ENCODE peak calls at places on chromosomes 5 and 9, in five cellular contexts. O is CD4-positive, alpha-beta T cell; W is breast epithelium; L is CD4-positive, CD25-positive, alpha-beta regulatory T cell; D is HL-60. Q is an unnamed sample.

GRCh38 chr9:84671651-84672467 is 2.3 kb downstream of the NTRK2 start:
- DNase-seq in D (no peak), O (no peak), L (no peak), W (no peak), Q (no peak)

GRCh38 chr5:76999451-76999850 is 30.8 kb upstream of the AGGF1 start:
- DNase-seq in D (peak; percentile 14), W (no peak), O (no peak), L (no peak), Q (no peak)

GRCh38 chr5:32916648-32917047 is 205.5 kb downstream of the NPR3 start:
- DNase-seq in D (no peak), O (no peak), L (no peak), W (no peak), Q (no peak)

GRCh38 chr5:159469496-159470370 is 139.4 kb upstream of the IL12B start:
- DNase-seq in W (no peak), L (peak; percentile 53), O (no peak), D (no peak), Q (no peak)

GRCh38 chr5:137487600-137487999 is 11.5 kb downstream of the SPOCK1 start:
- DNase-seq in O (no peak), L (no peak), W (no peak), D (no peak), Q (no peak)

GRCh38 chr5:78627766-78628165 is 20.8 kb downstream of the LHFPL2 start:
- DNase-seq in L (no peak), D (no peak), W (no peak), O (no peak), Q (no peak)

GRCh38 chr5:1105350-1106265 is 6.3 kb downstream of the SLC12A7 start:
- DNase-seq in O (peak; percentile 47), L (peak; percentile 90), D (no peak), W (no peak), Q (no peak)

GRCh38 chr5:105587963-105588662 is 2025.5 kb upstream of the NUDT12 start:
- DNase-seq in L (no peak), W (no peak), D (no peak), O (no peak), Q (no peak)

GRCh38 chr5:109826-110225 is 17.9 kb downstream of the PLEKHG4B start:
- DNase-seq in O (no peak), L (no peak), D (no peak), W (no peak), Q (no peak)

GRCh38 chr5:179613460-179614071 is 9.9 kb downstream of the HNRNPH1 start:
- DNase-seq in O (no peak), L (no peak), D (peak; percentile 29), W (no peak), Q (no peak)

GRCh38 chr9:32589083-32589713 is 16.2 kb upstream of the NDUFB6 start:
- DNase-seq in W (no peak), D (no peak), O (no peak), L (peak; percentile 54), Q (no peak)

GRCh38 chr9:97981828-97982164 is 1.3 kb upstream of the ANP32B start:
- DNase-seq in O (no peak), W (no peak), L (no peak), D (no peak), Q (no peak)
- H3K27ac ChIP-seq in O (no peak overlapping the region), W (peak overlapping the region; percentile 99), L (no peak overlapping the region), D (peak overlapping the region; percentile 100), Q (no peak overlapping the region)

DNA sequence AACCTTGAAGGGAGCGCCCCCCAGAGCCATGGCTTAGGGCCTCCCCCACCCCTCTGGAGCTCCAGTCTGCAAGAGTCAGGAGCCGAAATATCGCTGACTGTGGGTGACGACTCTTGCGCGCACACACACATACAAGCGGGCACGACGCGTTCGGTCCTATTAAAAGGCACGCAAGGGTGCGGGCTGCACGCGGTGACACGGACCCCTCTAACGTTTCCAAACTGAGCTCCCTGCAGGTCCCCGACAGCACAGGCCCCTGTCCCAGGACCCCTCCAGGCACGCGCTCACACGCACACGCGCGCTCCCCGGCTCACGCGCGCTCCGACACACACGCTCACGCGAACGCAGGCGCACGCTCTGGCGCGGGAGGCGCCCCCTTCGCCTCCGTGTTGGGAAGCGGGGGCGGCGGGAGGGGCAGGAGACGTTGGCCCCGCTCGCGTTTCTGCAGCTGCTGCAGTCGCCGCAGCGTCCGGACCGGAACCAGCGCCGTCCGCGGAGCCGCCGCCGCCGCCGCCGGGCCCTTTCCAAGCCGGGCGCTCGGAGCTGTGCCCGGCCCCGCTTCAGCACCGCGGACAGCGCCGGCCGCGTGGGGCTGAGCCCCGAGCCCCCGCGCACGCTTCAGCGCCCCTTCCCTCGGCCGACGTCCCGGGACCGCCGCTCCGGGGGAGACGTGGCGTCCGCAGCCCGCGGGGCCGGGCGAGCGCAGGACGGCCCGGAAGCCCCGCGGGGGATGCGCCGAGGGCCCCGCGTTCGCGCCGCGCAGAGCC is at the start of gene GRIN1:
- DNase-seq in L (no peak), D (no peak), W (no peak), O (peak; percentile 27), Q (no peak)
- H3K27me3 ChIP-seq in L (peaks cover 16% of the 10 kb centered on the region), D (peaks cover 45% of the 10 kb centered on the region), W (peaks cover 84% of the 10 kb centered on the region), O (peaks cover 75% of the 10 kb centered on the region), Q (no peaks in the 10 kb centered on the region)

GRCh38 chr9:136311037-136311432 is 7.1 kb upstream of the CCDC187 start:
- DNase-seq in O (no peak), W (no peak), L (no peak), D (no peak), Q (no peak)
- H3K27ac ChIP-seq in O (no peak overlapping the region), W (no peak overlapping the region), L (no peak overlapping the region), D (no peak overlapping the region), Q (no peak overlapping the region)

GRCh38 chr5:55231029-55231475 is 2.4 kb downstream of the CCNO start:
- DNase-seq in O (no peak), L (no peak), W (no peak), D (no peak), Q (no peak)
- H3K27me3 ChIP-seq in O (peaks cover 93% of the 10 kb centered on the region), L (peaks cover 47% of the 10 kb centered on the region), W (peaks cover 44% of the 10 kb centered on the region), D (peaks cover 40% of the 10 kb centered on the region), Q (no peaks in the 10 kb centered on the region)

GRCh38 chr5:81409361-81409760 is 15.4 kb upstream of the ACOT12 start:
- DNase-seq in O (no peak), L (no peak), D (no peak), W (no peak), Q (no peak)
- H3K27ac ChIP-seq in O (no peak overlapping the region), L (no peak overlapping the region), D (no peak overlapping the region), W (no peak overlapping the region), Q (no peak overlapping the region)

GRCh38 chr5:170565077-170565476 is 61.3 kb downstream of the KCNIP1 start:
- DNase-seq in L (no peak), W (no peak), D (no peak), O (no peak), Q (no peak)
- H3K27me3 ChIP-seq in L (peaks cover 2% of the 10 kb centered on the region), W (peaks cover 26% of the 10 kb centered on the region), D (peaks cover 3% of the 10 kb centered on the region), O (peaks cover 5% of the 10 kb centered on the region), Q (peaks cover 4% of the 10 kb centered on the region)

DNA sequence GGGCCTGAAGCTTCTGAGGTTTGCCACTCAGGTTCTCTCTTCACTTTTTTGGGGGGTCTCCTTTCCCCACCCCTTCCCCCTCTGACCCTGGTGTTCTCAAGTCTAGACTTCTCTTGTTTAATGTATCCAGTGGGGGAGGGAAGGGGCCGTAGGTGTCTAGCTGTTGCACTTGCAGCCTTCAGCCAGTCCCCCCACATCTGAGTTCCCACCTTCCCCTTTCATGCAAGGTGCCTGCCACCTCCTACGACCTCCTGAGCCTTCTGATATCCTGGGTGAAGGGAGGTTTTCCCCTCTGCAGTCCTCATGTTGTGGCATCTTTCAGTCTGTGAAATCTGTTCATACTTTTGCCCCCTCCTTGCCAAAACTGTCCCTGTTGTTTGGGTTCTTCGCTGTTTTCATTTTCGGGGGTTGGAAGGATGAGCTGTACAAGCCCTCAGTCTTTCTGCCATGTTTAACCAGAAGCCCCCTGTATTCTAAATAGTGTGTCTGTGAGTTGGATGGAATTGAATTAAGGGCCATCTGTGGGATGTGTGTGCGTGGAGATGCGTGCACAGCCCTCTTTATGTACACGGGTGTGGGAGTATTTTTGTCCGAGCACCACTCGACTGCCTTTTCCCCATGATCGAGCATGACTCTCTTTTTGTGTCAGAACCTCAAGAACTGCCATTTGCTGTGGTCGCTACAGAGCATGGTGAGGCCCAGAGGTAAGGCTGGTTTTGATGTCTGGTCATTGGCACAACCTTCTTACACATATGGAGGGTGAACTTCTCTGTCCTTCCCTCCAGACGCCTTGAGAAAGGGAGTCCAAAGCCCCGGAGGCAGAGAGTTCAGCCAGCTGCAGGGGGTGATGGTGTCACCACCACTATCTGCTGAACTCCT is 23.6 kb downstream of the PRRC2B start:
- DNase-seq in W (no peak), L (no peak), D (no peak), O (no peak), Q (no peak)
- H3K27ac ChIP-seq in W (peak overlapping the region; percentile 90), L (peak overlapping the region; percentile 38), D (peak overlapping the region; percentile 5), O (no peak overlapping the region), Q (peak overlapping the region; percentile 25)

Q was measured in pancreas.